ENCODE peak calls at places on chromosomes 6 and 20, in four cellular contexts. W is K562, X is GM12878, Z is GM12891. G is an unnamed sample.

GRCh38 chr20:13486694-13487093 is 152.0 kb downstream of the TASP1 start:
- DNase-seq in Z (no peak), W (no peak), X (no peak), G (no peak)

GRCh38 chr6:159691963-159692287 is 1.1 kb downstream of the SOD2 start:
- DNase-seq in W (peak), X (no peak), Z (no peak), G (no peak)

GRCh38 chr6:31090973-31091364 is 21.4 kb downstream of the C6orf15 start:
- DNase-seq in Z (no peak), W (no peak), X (no peak), G (no peak)

GRCh38 chr6:137951064-137951597 is 84.1 kb downstream of the TNFAIP3 start:
- DNase-seq in X (no peak), W (no peak), Z (no peak), G (no peak)

GRCh38 chr6:157169186-157169585 is 154.1 kb downstream of the TMEM242 start:
- DNase-seq in Z (no peak), X (no peak), W (no peak), G (no peak)

GRCh38 chr6:87237804-87238203 is 82.4 kb downstream of the ZNF292 start:
- DNase-seq in W (peak), X (no peak), Z (no peak), G (peak)

GRCh38 chr20:38727602-38728236 is 3.4 kb downstream of the SLC32A1 start:
- DNase-seq in W (no peak), X (no peak), Z (no peak), G (no peak)

GRCh38 chr6:31142356-31142755 is 3.5 kb upstream of the PSORS1C2 start:
- DNase-seq in X (no peak), W (no peak), Z (no peak), G (no peak)

GRCh38 chr6:65819152-65819551 is 112.1 kb upstream of the EYS start:
- DNase-seq in W (no peak), Z (no peak), X (no peak), G (no peak)

GRCh38 chr6:75430631-75431345 is 62.8 kb downstream of the FILIP1 start:
- DNase-seq in X (no peak), W (no peak), Z (no peak), G (no peak)

GRCh38 chr6:4804095-4804494 is 27.9 kb downstream of the CDYL start:
- DNase-seq in W (peak), X (no peak), Z (no peak), G (no peak)

GRCh38 chr6:43009124-43009523 is 4.6 kb downstream of the MEA1 start:
- DNase-seq in W (peak), Z (peak), X (no peak), G (peak)

GRCh38 chr6:30826961-30827342 is 57.4 kb upstream of the DDR1 start:
- DNase-seq in W (peak), Z (no peak), X (no peak), G (no peak)

GRCh38 chr6:156873654-156874380 is 96.6 kb downstream of the ARID1B start:
- DNase-seq in W (no peak), X (no peak), Z (no peak), G (no peak)

GRCh38 chr20:10249048-10249770 is 30.6 kb downstream of the SNAP25 start:
- DNase-seq in Z (no peak), X (no peak), W (no peak), G (no peak)

GRCh38 chr20:60600036-60600435 is 641.8 kb downstream of the CDH26 start:
- DNase-seq in X (no peak), W (no peak), Z (no peak), G (no peak)

GRCh38 chr20:11132819-11133341 is 459.1 kb upstream of the JAG1 start:
- DNase-seq in W (no peak), X (no peak), Z (no peak), G (no peak)

GRCh38 chr6:11263185-11263817 is 30.8 kb upstream of the NEDD9 start:
- DNase-seq in X (no peak), W (no peak), Z (no peak), G (no peak)

GRCh38 chr6:43187821-43188220 is 5.8 kb downstream of the CUL9 start:
- DNase-seq in X (no peak), W (no peak), Z (no peak), G (no peak)

GRCh38 chr20:34978092-34978744 is 22.6 kb downstream of the MYH7B start:
- DNase-seq in X (no peak), W (no peak), Z (no peak), G (no peak)

DNA sequence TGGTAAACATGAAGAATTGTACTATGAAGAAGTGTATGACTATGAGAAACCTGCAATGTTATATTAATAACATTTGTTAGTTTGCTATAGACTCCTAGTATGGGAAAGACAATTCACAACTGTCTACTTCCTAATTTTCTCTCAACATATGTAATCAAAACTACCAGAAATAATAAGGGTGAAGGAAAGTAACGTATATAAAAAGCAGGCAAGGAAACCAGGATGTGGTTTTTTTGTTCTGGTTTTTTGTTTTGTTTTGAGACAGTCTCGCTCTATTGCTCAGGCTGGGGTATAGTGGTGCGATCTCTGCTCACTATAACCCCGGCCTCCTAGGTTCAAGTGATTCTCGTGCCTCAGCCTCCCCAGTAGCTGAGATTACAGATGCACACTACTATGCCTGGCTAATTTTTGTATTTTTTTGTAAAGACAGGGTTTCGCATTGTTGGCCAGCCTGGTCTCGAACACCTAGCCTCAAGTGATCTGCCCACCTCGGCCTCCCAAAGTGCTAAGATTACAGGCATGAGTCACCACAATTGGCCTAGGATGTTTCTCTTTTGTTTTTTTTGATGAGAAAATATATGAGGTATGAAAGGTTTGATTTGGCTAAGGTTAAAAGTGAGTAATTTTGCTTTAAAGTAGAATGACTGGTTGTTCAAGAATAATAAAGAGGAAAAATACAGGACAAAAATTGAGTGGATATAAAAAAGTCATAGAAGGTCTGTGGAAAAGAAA is 83.1 kb downstream of the PTCHD4 start:
- DNase-seq in X (no peak), Z (no peak), W (no peak), G (no peak)
- TF ChIP-seq SPI1 in X (no peak), Z (no peak), W (no peak), G (no peak)

GRCh38 chr6:108685970-108686369 is 125.3 kb downstream of the FOXO3 start:
- DNase-seq in W (no peak), Z (no peak), X (no peak), G (peak)

GRCh38 chr6:108689279-108690161 is 128.8 kb downstream of the FOXO3 start:
- DNase-seq in X (no peak), Z (no peak), W (peak), G (peak)

GRCh38 chr6:108687921-108688320 is 127.2 kb downstream of the FOXO3 start:
- DNase-seq in Z (no peak), W (no peak), X (no peak), G (no peak)

GRCh38 chr6:108686896-108687295 is 126.2 kb downstream of the FOXO3 start:
- DNase-seq in X (no peak), W (no peak), Z (no peak), G (no peak)

DNA sequence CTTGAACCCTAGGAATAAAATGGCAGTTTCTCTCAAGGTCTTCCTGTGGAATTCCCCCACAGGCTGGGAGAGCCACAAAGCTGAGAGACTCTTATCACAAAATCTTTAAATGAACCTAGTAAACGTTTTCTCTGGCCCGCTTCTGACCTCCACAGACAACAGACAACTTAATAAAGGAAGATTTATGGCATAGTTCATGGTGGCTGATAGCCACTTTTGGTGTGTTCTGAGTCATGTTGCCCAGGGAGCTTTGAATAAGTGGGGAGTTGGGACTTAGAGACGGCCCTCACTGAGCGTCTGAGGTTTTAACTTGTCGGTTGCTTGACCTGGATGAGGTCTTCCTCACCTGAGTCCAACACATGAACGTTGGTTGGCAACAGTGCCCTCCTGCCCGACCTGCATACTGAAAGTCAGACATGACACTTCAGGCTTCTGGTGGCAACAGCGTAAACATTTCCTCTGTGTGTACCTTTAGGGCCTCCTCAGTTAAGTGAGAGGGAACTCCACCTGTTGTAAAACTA is 124.2 kb downstream of the FOXO3 start:
- DNase-seq in X (no peak), Z (no peak), W (peak), G (no peak)
- TF ChIP-seq SPI1 in X (no peak), Z (no peak), W (no peak), G (no peak)

DNA sequence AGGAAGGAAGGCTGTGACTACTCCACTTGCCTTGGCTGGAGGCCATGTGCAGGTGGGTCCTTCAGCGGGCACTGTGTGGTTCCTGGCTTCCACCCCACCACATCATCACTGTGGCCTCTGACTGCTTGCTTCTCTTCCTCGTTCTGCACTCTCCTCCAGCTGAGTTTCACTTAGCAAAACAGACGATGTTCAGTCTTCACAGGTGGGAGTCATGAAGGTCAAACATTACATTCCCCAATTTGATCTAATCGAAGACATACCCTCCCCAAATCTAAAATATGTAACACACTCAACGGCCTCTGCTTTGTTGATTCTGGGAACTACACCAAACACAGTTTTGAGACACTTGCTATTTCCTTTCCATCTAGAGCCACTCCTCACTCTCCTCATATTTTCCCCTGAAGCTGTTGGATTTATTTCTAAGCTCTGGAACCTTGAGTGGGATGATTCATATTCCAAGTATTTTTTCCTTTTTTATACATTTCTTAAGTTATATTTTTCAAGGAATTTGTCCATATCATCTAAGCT is 132.5 kb upstream of the FOXA2 start:
- DNase-seq in W (no peak), X (no peak), Z (no peak), G (peak)
- TF ChIP-seq SPI1 in W (no peak), X (no peak), Z (no peak), G (no peak)

DNA sequence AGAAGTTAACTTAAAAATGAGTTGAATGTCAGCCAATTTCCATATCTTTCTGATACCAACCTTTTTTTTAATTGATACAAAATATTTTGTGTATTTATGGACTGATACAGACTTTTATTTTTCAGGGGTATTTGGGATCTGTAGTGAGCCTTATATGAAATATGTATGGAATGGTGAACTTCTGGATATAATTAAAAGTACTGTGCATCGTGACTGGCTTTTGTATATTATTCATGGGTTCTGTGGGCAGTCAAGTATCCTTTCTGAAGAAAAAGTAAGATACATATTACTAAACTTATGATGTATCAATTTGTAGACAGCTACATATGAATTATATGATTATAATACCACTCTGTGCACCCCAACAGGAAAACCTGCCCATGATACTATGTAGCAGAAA is 47.1 kb downstream of the FIG4 start:
- DNase-seq in W (no peak), Z (no peak), X (no peak), G (no peak)
- TF ChIP-seq SPI1 in W (no peak), Z (no peak), X (no peak), G (no peak)

GRCh38 chr6:15329154-15329781 is 83.4 kb downstream of the JARID2 start:
- DNase-seq in W (no peak), Z (no peak), X (no peak), G (no peak)

GRCh38 chr6:15326072-15326614 is 80.3 kb downstream of the JARID2 start:
- DNase-seq in W (no peak), X (no peak), Z (no peak), G (no peak)

GRCh38 chr6:15325540-15325955 is 79.7 kb downstream of the JARID2 start:
- DNase-seq in X (no peak), Z (no peak), W (no peak), G (no peak)

GRCh38 chr6:15324427-15324985 is 78.6 kb downstream of the JARID2 start:
- DNase-seq in W (no peak), X (no peak), Z (no peak), G (no peak)

GRCh38 chr6:15327271-15327670 is 81.4 kb downstream of the JARID2 start:
- DNase-seq in X (no peak), Z (no peak), W (peak), G (peak)
- TF ChIP-seq SPI1 in X (no peak), Z (no peak), W (no peak), G (no peak)

GRCh38 chr6:129138739-129139405 is 255.9 kb downstream of the LAMA2 start:
- DNase-seq in X (no peak), Z (no peak), W (no peak), G (no peak)
- TF ChIP-seq SPI1 in X (no peak), Z (no peak), W (no peak), G (no peak)

DNA sequence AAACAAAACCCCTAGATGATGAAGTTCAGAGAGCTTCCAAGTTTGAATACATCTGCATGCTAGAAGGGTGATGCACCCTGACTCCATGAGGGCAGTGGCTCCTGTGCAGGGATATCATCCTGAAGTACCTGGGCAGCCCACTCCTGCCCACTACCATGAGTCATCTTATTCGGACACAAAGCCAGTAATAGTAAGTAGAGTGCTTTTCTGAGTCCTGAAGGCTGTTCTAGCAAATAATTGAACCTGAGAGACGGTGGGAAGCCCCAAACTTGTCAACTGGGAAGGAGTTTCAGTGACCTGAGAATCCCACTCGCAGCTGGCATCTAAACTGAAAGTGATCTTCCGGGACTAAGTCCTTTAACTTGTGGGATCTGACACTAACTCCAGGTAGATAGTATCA is 152.9 kb upstream of the COL21A1 start:
- DNase-seq in W (no peak), X (no peak), Z (no peak), G (no peak)
- TF ChIP-seq SPI1 in W (no peak), X (no peak), Z (no peak), G (no peak)

GRCh38 chr20:44245977-44246376 is 1.1 kb upstream of the GDAP1L1 start:
- DNase-seq in X (no peak), Z (no peak), W (no peak), G (no peak)

GRCh38 chr20:44251284-44251683 is 4.2 kb downstream of the GDAP1L1 start:
- DNase-seq in X (no peak), W (no peak), Z (no peak), G (no peak)

GRCh38 chr20:44248420-44248759 is 1.3 kb downstream of the GDAP1L1 start:
- DNase-seq in W (no peak), X (no peak), Z (no peak), G (no peak)

GRCh38 chr20:44247676-44248419 is 740 bp downstream of the GDAP1L1 start:
- DNase-seq in W (peak), Z (peak), X (no peak), G (peak)

GRCh38 chr20:44247131-44247571 is at the start of gene GDAP1L1:
- DNase-seq in Z (no peak), W (no peak), X (no peak), G (no peak)
- TF ChIP-seq SPI1 in Z (no peak), W (no peak), X (no peak), G (no peak)

DNA sequence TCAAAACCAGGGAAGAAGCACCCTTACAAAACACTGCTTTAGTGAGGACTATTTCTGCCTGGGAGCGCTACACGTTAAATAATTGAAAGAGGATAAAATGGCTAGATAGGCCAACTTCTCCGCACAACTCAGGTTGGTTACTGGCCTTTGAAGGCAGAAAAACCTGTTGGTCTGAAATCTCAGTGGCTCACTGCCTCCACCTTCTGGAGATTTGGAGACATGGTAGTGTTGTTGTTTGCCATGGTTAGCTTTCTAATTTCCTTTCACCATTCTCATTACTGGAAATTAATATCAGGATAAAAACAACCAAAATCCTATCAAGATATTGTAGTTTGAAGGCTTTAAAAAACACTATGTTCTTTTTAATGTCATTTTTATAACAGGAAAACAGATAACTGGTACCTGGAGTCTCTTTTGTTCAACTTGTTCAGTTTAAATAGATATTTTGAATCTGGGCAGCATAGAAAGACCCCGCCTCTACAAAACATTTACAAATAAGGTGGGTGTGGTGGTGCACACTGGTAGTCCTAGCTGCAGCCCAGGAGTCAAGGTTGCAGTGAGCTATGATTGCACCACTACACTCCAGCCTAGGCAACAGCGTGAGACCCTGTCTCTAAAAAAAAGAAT is 27.5 kb upstream of the BCLAF1 start:
- DNase-seq in X (peak), Z (peak), W (peak), G (peak)
- TF ChIP-seq SPI1 in X (no peak), Z (no peak), W (no peak), G (no peak)

G was measured in HL-60.